ENCODE peak calls at places on chromosomes 2 and 18, in four cellular contexts. L is thoracic aorta, O is astrocyte of the hippocampus, U is WERI-Rb-1. D is an unnamed sample.

GRCh38 chr2:60028819-60029218 is 524.6 kb downstream of the BCL11A start:
- DNase-seq in L (no peak), O (peak), U (no peak), D (no peak)

GRCh38 chr18:78563110-78563509 is 416.5 kb upstream of the SALL3 start:
- DNase-seq in L (no peak), O (no peak), U (no peak), D (no peak)

GRCh38 chr2:137801228-137801627 is 163.0 kb upstream of the HNMT start:
- DNase-seq in L (no peak), O (no peak), U (no peak), D (no peak)

GRCh38 chr18:58649966-58650816 is 21.1 kb upstream of the MALT1 start:
- DNase-seq in L (no peak), O (no peak), U (no peak), D (no peak)

GRCh38 chr2:137928547-137929503 is 35.4 kb upstream of the HNMT start:
- DNase-seq in L (no peak), O (peak), U (peak), D (peak)

GRCh38 chr18:1914489-1914888 is 656.8 kb downstream of the METTL4 start:
- DNase-seq in L (no peak), O (peak), U (peak), D (peak)

GRCh38 chr18:13429884-13430510 is 211.4 kb downstream of the LDLRAD4 start:
- DNase-seq in L (no peak), O (no peak), U (no peak), D (no peak)

GRCh38 chr2:23230885-23231284 is 154.1 kb upstream of the KLHL29 start:
- DNase-seq in L (no peak), O (no peak), U (no peak), D (no peak)

GRCh38 chr2:173631123-173631450 is 276.4 kb downstream of the CDCA7 start:
- DNase-seq in L (no peak), O (no peak), U (no peak), D (peak)

GRCh38 chr18:25288340-25288955 is 63.5 kb downstream of the ZNF521 start:
- DNase-seq in L (no peak), O (peak), U (no peak), D (no peak)

GRCh38 chr18:79519751-79520472 is 124.2 kb downstream of the NFATC1 start:
- DNase-seq in L (no peak), O (peak), U (no peak), D (no peak)

GRCh38 chr2:178070824-178071223 is 1.8 kb downstream of the PDE11A start:
- DNase-seq in L (no peak), O (no peak), U (no peak), D (no peak)

GRCh38 chr2:192546566-192546965 is 351.8 kb upstream of the TMEFF2 start:
- DNase-seq in L (no peak), O (no peak), U (no peak), D (no peak)

GRCh38 chr2:50529600-50530218 is 502.2 kb downstream of the NRXN1 start:
- DNase-seq in L (no peak), O (peak), U (no peak), D (peak)

GRCh38 chr2:66512626-66513025 is 77.7 kb downstream of the MEIS1 start:
- DNase-seq in L (no peak), O (no peak), U (no peak), D (no peak)

GRCh38 chr18:3607309-3608098 is 157.5 kb downstream of the TGIF1 start:
- DNase-seq in L (no peak), O (no peak), U (no peak), D (no peak)

GRCh38 chr2:10057231-10058107 is 14.1 kb downstream of the KLF11 start:
- DNase-seq in L (no peak), O (peak), U (peak), D (peak)

GRCh38 chr2:69816923-69817542 is 12.4 kb upstream of the GMCL1 start:
- DNase-seq in L (peak), O (peak), U (peak), D (peak)

GRCh38 chr2:100013892-100014677 is 128.3 kb downstream of the AFF3 start:
- DNase-seq in L (peak), O (peak), U (peak), D (peak)

GRCh38 chr2:21041462-21041861 is 2.4 kb downstream of the APOB start:
- DNase-seq in L (no peak), O (no peak), U (no peak), D (no peak)

GRCh38 chr18:23131693-23132319 is 3.5 kb upstream of the CABLES1 start:
- DNase-seq in L (peak), O (peak), U (peak), D (peak)

GRCh38 chr2:237726401-237726830 is 72.2 kb upstream of the RBM44 start:
- DNase-seq in L (no peak), O (peak), U (no peak), D (peak)

GRCh38 chr2:176148758-176149483 is 2.4 kb upstream of the HOXD4 start:
- DNase-seq in L (no peak), O (no peak), U (no peak), D (no peak)

GRCh38 chr2:235896061-235896460 is 272.1 kb downstream of the GBX2 start:
- DNase-seq in L (no peak), O (no peak), U (no peak), D (no peak)

GRCh38 chr2:78202986-78203670 is 681.0 kb upstream of the LRRTM4 start:
- DNase-seq in L (no peak), O (no peak), U (no peak), D (no peak)

GRCh38 chr18:58013241-58014211 is 30.5 kb upstream of the NEDD4L start:
- DNase-seq in L (no peak), O (no peak), U (no peak), D (no peak)

GRCh38 chr2:157661776-157662175 is 33.1 kb upstream of the ACVR1C start:
- DNase-seq in L (no peak), O (no peak), U (no peak), D (no peak)

GRCh38 chr2:45029215-45029614 is 20.0 kb upstream of the SIX2 start:
- DNase-seq in L (no peak), O (no peak), U (no peak), D (no peak)

GRCh38 chr18:7657937-7658336 is 90.8 kb downstream of the PTPRM start:
- DNase-seq in L (no peak), O (no peak), U (no peak), D (no peak)

GRCh38 chr18:9348079-9348671 is 13.6 kb downstream of the TWSG1 start:
- DNase-seq in L (no peak), O (peak), U (no peak), D (peak)